ENCODE peak calls at places on chromosomes 12 and 14, in four cellular contexts. Z is Panc1, Y is ovary, A is thoracic aorta. W is an unnamed sample.

GRCh38 chr12:122413516-122414404 is 8.7 kb downstream of the CLIP1 start:
- DNase-seq in A (no peak), Y (no peak), Z (no peak), W (peak)

GRCh38 chr12:112182499-112182898 is 57.1 kb downstream of the TRAFD1 start:
- DNase-seq in Y (no peak), A (no peak), Z (no peak), W (peak)

GRCh38 chr14:75689012-75689411 is 28.0 kb downstream of the TTLL5 start:
- DNase-seq in Z (no peak), Y (no peak), A (no peak), W (no peak)

GRCh38 chr14:89425931-89426330 is 8.9 kb upstream of the FOXN3 start:
- DNase-seq in Y (no peak), A (no peak), Z (no peak), W (no peak)

GRCh38 chr12:121678721-121679300 is 9.4 kb upstream of the MORN3 start:
- DNase-seq in Y (no peak), Z (no peak), A (no peak), W (peak)

GRCh38 chr12:65720136-65720535 is 104.1 kb upstream of the HMGA2 start:
- DNase-seq in Z (no peak), Y (no peak), A (no peak), W (no peak)

GRCh38 chr14:64628940-64629403 is 75.3 kb upstream of the PLEKHG3 start:
- DNase-seq in Y (no peak), A (no peak), Z (peak), W (no peak)

GRCh38 chr14:83825836-83826235 is 1704.1 kb upstream of the FLRT2 start:
- DNase-seq in A (no peak), Z (no peak), Y (no peak), W (no peak)

GRCh38 chr14:106666341-106666740 is 1140.0 kb downstream of the TMEM121 start:
- DNase-seq in Z (no peak), A (no peak), Y (no peak), W (no peak)

GRCh38 chr12:81758421-81759214 is 532 bp downstream of the PPFIA2 start:
- DNase-seq in Z (no peak), Y (no peak), A (no peak), W (peak)

GRCh38 chr14:69716483-69717187 is 50.3 kb upstream of the SRSF5 start:
- DNase-seq in A (no peak), Z (no peak), Y (no peak), W (peak)

GRCh38 chr14:63952933-63953437 is 100.2 kb downstream of the SYNE2 start:
- DNase-seq in Y (no peak), A (no peak), Z (no peak), W (no peak)

GRCh38 chr12:90899456-90900182 is 55.4 kb downstream of the CCER1 start:
- DNase-seq in A (no peak), Y (no peak), Z (no peak), W (no peak)

GRCh38 chr14:55702501-55702900 is 122.5 kb downstream of the KTN1 start:
- DNase-seq in Z (no peak), A (no peak), Y (no peak), W (no peak)

GRCh38 chr14:55699131-55700057 is 119.4 kb downstream of the KTN1 start:
- DNase-seq in A (no peak), Y (no peak), Z (no peak), W (peak)

GRCh38 chr14:55701638-55702037 is 121.6 kb downstream of the KTN1 start:
- DNase-seq in A (no peak), Y (no peak), Z (no peak), W (no peak)

GRCh38 chr14:55698051-55698450 is 118.0 kb downstream of the KTN1 start:
- DNase-seq in Z (no peak), A (no peak), Y (no peak), W (no peak)

GRCh38 chr14:55697358-55697985 is 117.5 kb downstream of the KTN1 start:
- DNase-seq in Z (no peak), Y (no peak), A (no peak), W (no peak)
- H3K27ac ChIP-seq in Z (no peak), Y (no peak), A (no peak), W (no peak)

GRCh38 chr12:69744109-69744508 is 5.4 kb downstream of the RAB3IP start:
- DNase-seq in A (no peak), Y (no peak), Z (no peak), W (no peak)

GRCh38 chr12:69739287-69740191 is 879 bp downstream of the RAB3IP start:
- DNase-seq in Y (peak), Z (no peak), A (peak), W (peak)

GRCh38 chr12:69733638-69734037 is 5.0 kb upstream of the RAB3IP start:
- DNase-seq in A (no peak), Y (no peak), Z (no peak), W (no peak)

DNA sequence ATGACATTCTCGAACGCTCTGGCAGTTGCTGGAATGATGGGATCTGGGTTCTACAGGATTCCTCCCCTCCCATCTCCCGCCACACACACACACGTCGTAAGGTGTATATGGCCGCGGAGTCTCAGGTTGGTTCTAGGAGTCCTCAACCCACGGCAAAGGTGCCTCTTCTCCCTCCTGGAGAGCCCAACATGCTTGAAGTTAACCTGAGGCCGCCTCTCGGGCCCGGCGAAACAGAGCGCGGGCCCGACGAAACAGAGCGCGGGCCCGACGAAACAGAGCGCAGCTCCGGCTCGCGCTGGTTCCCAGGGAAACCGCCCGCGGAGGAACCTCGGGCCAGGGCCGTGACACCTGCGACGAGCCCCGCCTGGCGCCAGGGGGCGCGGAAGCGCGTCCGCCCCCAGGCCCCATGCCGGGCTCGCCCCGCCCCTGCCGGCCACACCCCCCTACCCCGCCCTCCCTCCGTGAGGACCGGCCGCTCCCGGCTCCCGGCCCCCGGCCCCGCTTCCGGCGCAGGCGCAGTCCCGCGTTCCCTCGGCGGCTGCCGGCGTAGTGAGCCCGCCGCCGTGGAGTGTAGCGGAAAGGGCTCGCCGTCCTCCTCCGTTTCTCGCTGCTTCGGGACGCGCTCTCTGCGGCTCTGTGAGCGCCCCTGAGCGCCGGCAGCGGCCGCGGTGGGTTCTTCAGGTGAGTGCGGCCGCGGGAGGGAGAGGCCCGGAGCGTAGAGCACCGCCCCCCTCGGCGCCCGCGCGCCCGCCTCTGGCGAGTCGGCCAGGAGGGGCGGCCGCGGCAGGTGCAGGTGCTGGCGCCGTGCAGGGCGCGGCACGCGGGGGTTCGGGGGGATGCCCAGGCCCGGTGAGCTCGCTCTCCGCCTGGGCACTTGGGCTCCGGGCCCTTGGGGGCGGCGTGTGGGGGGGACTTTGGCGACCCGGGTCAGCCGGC is at the start of gene RAB3IP:
- DNase-seq in Y (peak), Z (peak), A (peak), W (peak)
- H3K27ac ChIP-seq in Y (peak), Z (peak), A (peak), W (peak)

DNA sequence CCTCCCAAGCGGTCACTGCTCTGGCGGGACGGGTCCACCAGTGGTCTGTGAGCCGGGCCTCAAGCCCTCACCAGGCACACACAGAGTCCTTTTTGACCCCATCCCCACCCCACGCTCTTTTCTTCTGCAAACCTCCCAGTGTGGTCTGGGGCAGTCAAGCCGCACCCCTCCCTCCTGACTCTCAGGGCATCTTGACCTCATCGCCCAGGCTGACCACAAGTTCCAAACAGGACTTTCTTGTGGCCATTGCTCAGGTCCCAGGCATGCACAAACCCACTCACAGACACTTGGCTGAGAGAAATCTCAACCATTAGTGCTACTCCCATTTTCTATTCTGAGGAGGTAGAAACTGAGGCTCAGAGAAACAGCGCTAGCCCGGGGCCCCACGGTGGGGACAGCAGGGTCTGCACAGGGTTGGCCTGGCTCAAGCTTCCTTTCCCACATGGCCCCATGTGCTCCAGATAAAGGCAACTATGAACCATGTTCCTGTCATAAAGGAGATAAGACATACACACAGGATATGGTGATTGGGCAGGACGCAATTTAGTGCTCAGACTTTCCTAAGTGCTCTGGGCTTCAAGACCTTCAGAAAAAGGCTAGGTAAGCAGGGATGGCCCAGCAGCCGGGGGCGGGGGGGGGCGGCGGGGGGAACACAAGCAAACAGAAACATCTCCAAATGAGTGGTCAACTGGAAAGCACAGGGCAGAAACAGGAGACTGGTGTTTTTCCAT is 69.6 kb downstream of the ITPK1 start:
- DNase-seq in Z (no peak), A (no peak), Y (no peak), W (peak)
- H3K27ac ChIP-seq in Z (no peak), A (no peak), Y (no peak), W (peak)

GRCh38 chr12:79885956-79886490 is 48.9 kb downstream of the PPP1R12A start:
- DNase-seq in Z (no peak), A (no peak), Y (no peak), W (no peak)
- H3K27ac ChIP-seq in Z (no peak), A (peak), Y (no peak), W (no peak)

DNA sequence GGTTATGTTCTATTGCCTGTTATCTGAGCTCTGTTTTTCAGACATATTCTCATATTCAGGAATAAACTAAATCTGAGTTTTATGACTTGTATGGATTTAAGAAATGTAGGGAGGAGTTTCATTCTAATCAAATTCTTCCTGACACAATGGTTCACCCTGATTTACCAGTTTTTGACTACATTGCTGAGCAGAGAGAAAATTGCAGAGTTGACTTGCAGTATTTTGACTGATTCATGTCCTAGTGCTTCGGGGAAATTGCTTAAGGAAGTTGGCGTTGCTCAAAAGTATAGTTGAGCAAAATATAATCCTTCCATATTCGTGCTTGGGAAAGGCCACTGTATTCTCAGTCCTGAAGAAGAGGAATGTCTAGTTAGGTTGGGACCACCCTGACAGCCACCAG is 1.2 kb upstream of the TWF1 start:
- DNase-seq in Y (no peak), Z (no peak), A (no peak), W (no peak)
- H3K27ac ChIP-seq in Y (no peak), Z (peak), A (peak), W (no peak)

DNA sequence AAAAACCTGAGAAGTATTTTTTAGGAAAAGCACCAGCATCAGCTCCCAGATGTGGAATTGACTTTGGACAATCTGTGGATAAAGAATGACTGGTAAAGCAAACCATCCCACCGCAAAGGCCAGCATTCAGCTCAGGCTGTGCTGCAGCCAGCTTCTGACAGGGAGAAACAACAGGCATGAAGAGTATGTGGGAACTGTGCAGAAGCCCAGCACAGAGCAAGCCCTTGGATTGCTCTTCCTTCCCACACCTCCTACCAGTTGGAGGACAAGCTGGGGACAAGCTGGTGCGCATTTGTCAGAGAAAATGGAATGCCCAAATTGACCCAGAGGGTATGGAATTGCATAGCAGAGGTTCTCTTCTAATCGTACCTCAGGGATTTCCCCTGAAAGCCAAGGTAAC is 228.1 kb downstream of the ANO2 start:
- DNase-seq in A (no peak), Y (no peak), Z (no peak), W (no peak)
- H3K27ac ChIP-seq in A (peak), Y (no peak), Z (no peak), W (no peak)

DNA sequence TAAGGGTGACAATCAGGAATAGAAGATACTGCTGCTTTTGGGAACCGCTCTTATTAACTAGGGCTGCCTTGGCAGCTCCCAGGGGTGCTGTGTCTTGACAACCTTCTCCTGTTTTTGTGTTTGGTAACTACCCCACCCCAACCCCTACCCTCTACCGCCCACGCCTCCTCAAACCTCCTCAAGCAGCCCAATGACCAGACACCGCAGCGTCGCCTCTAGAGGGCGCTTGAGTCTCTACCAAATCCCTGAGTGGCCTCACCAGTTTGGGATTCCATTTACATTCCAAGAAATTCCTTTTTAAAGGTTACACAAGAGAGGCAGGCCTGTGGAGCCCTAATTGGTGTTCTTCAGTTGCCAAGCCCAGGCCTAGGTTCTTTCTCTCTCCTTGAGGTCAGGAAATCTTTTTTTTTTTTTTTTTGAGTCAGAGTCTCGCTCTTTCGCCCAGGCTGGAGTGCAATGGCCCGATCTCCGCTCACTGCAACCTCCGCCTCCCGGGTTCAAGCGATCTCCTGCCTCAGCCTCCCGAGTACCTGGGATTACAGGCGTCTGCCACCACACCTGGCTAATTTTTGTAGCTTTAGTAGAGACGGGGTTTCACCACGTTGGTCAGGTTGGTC is 72.4 kb upstream of the USP44 start:
- DNase-seq in Z (no peak), A (no peak), Y (peak), W (peak)
- H3K27ac ChIP-seq in Z (no peak), A (no peak), Y (no peak), W (no peak)

DNA sequence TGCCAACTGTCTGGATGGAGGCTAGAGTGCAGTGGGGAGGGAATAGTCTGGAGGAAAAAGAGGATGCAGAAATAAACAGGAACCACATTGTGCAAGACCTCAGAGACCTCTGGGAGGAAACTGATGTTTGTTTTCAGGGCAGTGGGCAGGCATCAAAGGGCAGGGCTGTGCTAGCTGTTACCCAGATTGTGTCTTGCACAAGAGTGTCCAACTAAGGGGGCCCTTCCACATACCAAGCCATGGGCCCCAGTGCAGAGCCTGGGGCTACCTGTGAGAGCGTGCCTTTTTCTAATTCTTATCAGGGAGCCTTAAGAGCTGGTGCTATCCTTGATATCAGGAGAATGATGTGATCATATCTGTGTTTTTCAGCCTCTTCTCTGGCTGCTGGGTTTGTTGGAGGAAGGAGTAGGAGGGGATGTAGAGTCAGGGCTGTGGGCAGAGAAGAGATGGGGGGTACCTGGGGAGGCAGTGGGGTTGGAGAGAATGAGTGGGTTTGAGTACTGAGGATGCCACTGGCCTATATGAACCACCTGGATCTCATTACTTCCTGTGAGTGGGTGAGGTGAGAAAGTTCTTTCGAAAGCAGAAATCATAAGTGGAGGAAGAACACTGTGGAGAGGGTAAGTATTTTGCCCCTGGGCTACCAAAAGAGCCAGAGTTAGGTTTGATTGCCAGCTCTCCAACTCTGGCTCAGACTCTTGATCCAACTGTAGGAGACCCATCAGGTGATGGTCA is 259.2 kb upstream of the CRY1 start:
- DNase-seq in Z (no peak), Y (no peak), A (no peak), W (no peak)
- H3K27ac ChIP-seq in Z (no peak), Y (no peak), A (no peak), W (no peak)